ENCODE peak calls at places on chromosomes 1 and 21, in nine cellular contexts. One of them, this sample, is unnamed.

GRCh38 chr21:15063821-15064575 is 802 bp downstream of the NRIP1 start:
- DNase-seq in H9: peak; percentile 46
- DNase-seq in osteocyte: peak; percentile 86
- DNase-seq in endothelial cell: peak; percentile 59
- DNase-seq in CD4-positive, alpha-beta T cell: no peak
- DNase-seq in AG09319: no peak
- DNase-seq in CD8-positive, alpha-beta T cell: no peak
- DNase-seq in mucosa of descending colon: peak; percentile 54
- DNase-seq in cardiac muscle cell: peak; percentile 48
- DNase-seq in this sample: no peak

GRCh38 chr21:36734367-36735200 is 35.7 kb downstream of the SIM2 start:
- DNase-seq in H9: no peak
- DNase-seq in osteocyte: peak; percentile 71
- DNase-seq in endothelial cell: no peak
- DNase-seq in CD4-positive, alpha-beta T cell: no peak
- DNase-seq in AG09319: no peak
- DNase-seq in CD8-positive, alpha-beta T cell: no peak
- DNase-seq in mucosa of descending colon: no peak
- DNase-seq in cardiac muscle cell: no peak
- DNase-seq in this sample: no peak

GRCh38 chr1:114088392-114089299 is 65.0 kb downstream of the SYT6 start:
- DNase-seq in H9: peak; percentile 80
- DNase-seq in osteocyte: no peak
- DNase-seq in endothelial cell: no peak
- DNase-seq in CD4-positive, alpha-beta T cell: no peak
- DNase-seq in AG09319: no peak
- DNase-seq in CD8-positive, alpha-beta T cell: no peak
- DNase-seq in mucosa of descending colon: no peak
- DNase-seq in cardiac muscle cell: no peak
- DNase-seq in this sample: no peak

GRCh38 chr1:172751668-172752067 is 92.8 kb downstream of the FASLG start:
- DNase-seq in H9: no peak
- DNase-seq in osteocyte: no peak
- DNase-seq in endothelial cell: no peak
- DNase-seq in CD4-positive, alpha-beta T cell: no peak
- DNase-seq in AG09319: no peak
- DNase-seq in CD8-positive, alpha-beta T cell: no peak
- DNase-seq in mucosa of descending colon: no peak
- DNase-seq in cardiac muscle cell: no peak
- DNase-seq in this sample: no peak

GRCh38 chr1:117699953-117700352 is 94.1 kb downstream of the TENT5C start:
- DNase-seq in H9: no peak
- DNase-seq in osteocyte: no peak
- DNase-seq in endothelial cell: no peak
- DNase-seq in CD4-positive, alpha-beta T cell: no peak
- DNase-seq in AG09319: no peak
- DNase-seq in CD8-positive, alpha-beta T cell: no peak
- DNase-seq in mucosa of descending colon: no peak
- DNase-seq in cardiac muscle cell: peak; percentile 29
- DNase-seq in this sample: no peak

GRCh38 chr1:79448426-79448825 is 441.9 kb upstream of the ADGRL4 start:
- DNase-seq in H9: no peak
- DNase-seq in osteocyte: no peak
- DNase-seq in endothelial cell: no peak
- DNase-seq in CD4-positive, alpha-beta T cell: no peak
- DNase-seq in AG09319: no peak
- DNase-seq in CD8-positive, alpha-beta T cell: no peak
- DNase-seq in mucosa of descending colon: no peak
- DNase-seq in cardiac muscle cell: peak; percentile 9
- DNase-seq in this sample: no peak

GRCh38 chr1:228166170-228166936 is 749 bp downstream of the IBA57 start:
- DNase-seq in H9: peak; percentile 78
- DNase-seq in osteocyte: no peak
- DNase-seq in endothelial cell: peak; percentile 44
- DNase-seq in CD4-positive, alpha-beta T cell: peak; percentile 43
- DNase-seq in AG09319: no peak
- DNase-seq in CD8-positive, alpha-beta T cell: peak; percentile 38
- DNase-seq in mucosa of descending colon: peak; percentile 77
- DNase-seq in cardiac muscle cell: peak; percentile 57
- DNase-seq in this sample: peak; percentile 56

GRCh38 chr1:109763646-109764415 is at the start of gene EPS8L3:
- DNase-seq in H9: no peak
- DNase-seq in osteocyte: no peak
- DNase-seq in endothelial cell: no peak
- DNase-seq in CD4-positive, alpha-beta T cell: no peak
- DNase-seq in AG09319: no peak
- DNase-seq in CD8-positive, alpha-beta T cell: no peak
- DNase-seq in mucosa of descending colon: peak; percentile 97
- DNase-seq in cardiac muscle cell: no peak
- DNase-seq in this sample: no peak

GRCh38 chr1:7405844-7406500 is 365.1 kb upstream of the VAMP3 start:
- DNase-seq in H9: peak; percentile 15
- DNase-seq in osteocyte: peak; percentile 70
- DNase-seq in endothelial cell: no peak
- DNase-seq in CD4-positive, alpha-beta T cell: no peak
- DNase-seq in AG09319: no peak
- DNase-seq in CD8-positive, alpha-beta T cell: no peak
- DNase-seq in mucosa of descending colon: no peak
- DNase-seq in cardiac muscle cell: no peak
- DNase-seq in this sample: no peak

GRCh38 chr1:94329986-94330385 is 88.2 kb upstream of the ABCD3 start:
- DNase-seq in H9: peak; percentile 39
- DNase-seq in osteocyte: no peak
- DNase-seq in endothelial cell: no peak
- DNase-seq in CD4-positive, alpha-beta T cell: no peak
- DNase-seq in AG09319: no peak
- DNase-seq in CD8-positive, alpha-beta T cell: no peak
- DNase-seq in mucosa of descending colon: no peak
- DNase-seq in cardiac muscle cell: peak; percentile 76
- DNase-seq in this sample: no peak

GRCh38 chr1:236853916-236854601 is 59.0 kb downstream of the MTR start:
- DNase-seq in H9: no peak
- DNase-seq in osteocyte: no peak
- DNase-seq in endothelial cell: no peak
- DNase-seq in CD4-positive, alpha-beta T cell: no peak
- DNase-seq in AG09319: no peak
- DNase-seq in CD8-positive, alpha-beta T cell: no peak
- DNase-seq in mucosa of descending colon: no peak
- DNase-seq in cardiac muscle cell: peak; percentile 63
- DNase-seq in this sample: no peak

GRCh38 chr1:163535807-163536206 is 214.1 kb downstream of the NUF2 start:
- DNase-seq in H9: no peak
- DNase-seq in osteocyte: no peak
- DNase-seq in endothelial cell: no peak
- DNase-seq in CD4-positive, alpha-beta T cell: no peak
- DNase-seq in AG09319: peak; percentile 11
- DNase-seq in CD8-positive, alpha-beta T cell: no peak
- DNase-seq in mucosa of descending colon: no peak
- DNase-seq in cardiac muscle cell: peak; percentile 52
- DNase-seq in this sample: no peak

GRCh38 chr1:221699582-221700519 is 42.0 kb downstream of the DUSP10 start:
- DNase-seq in H9: no peak
- DNase-seq in osteocyte: no peak
- DNase-seq in endothelial cell: no peak
- DNase-seq in CD4-positive, alpha-beta T cell: no peak
- DNase-seq in AG09319: peak; percentile 56
- DNase-seq in CD8-positive, alpha-beta T cell: no peak
- DNase-seq in mucosa of descending colon: no peak
- DNase-seq in cardiac muscle cell: peak; percentile 28
- DNase-seq in this sample: no peak

GRCh38 chr21:43323244-43324005 is 103.5 kb downstream of the SIK1 start:
- DNase-seq in H9: no peak
- DNase-seq in osteocyte: no peak
- DNase-seq in endothelial cell: no peak
- DNase-seq in CD4-positive, alpha-beta T cell: no peak
- DNase-seq in AG09319: no peak
- DNase-seq in CD8-positive, alpha-beta T cell: no peak
- DNase-seq in mucosa of descending colon: no peak
- DNase-seq in cardiac muscle cell: no peak
- DNase-seq in this sample: no peak

GRCh38 chr21:32132911-32133310 is 145.9 kb downstream of the MIS18A start:
- DNase-seq in H9: no peak
- DNase-seq in osteocyte: no peak
- DNase-seq in endothelial cell: no peak
- DNase-seq in CD4-positive, alpha-beta T cell: no peak
- DNase-seq in AG09319: no peak
- DNase-seq in CD8-positive, alpha-beta T cell: no peak
- DNase-seq in mucosa of descending colon: no peak
- DNase-seq in cardiac muscle cell: no peak
- DNase-seq in this sample: no peak

GRCh38 chr21:43346551-43346950 is 80.4 kb downstream of the SIK1 start:
- DNase-seq in H9: no peak
- DNase-seq in osteocyte: no peak
- DNase-seq in endothelial cell: no peak
- DNase-seq in CD4-positive, alpha-beta T cell: no peak
- DNase-seq in AG09319: no peak
- DNase-seq in CD8-positive, alpha-beta T cell: no peak
- DNase-seq in mucosa of descending colon: no peak
- DNase-seq in cardiac muscle cell: no peak
- DNase-seq in this sample: no peak

GRCh38 chr1:204295666-204296065 is 64.1 kb downstream of the PLEKHA6 start:
- DNase-seq in H9: no peak
- DNase-seq in osteocyte: no peak
- DNase-seq in endothelial cell: no peak
- DNase-seq in CD4-positive, alpha-beta T cell: no peak
- DNase-seq in AG09319: peak; percentile 23
- DNase-seq in CD8-positive, alpha-beta T cell: no peak
- DNase-seq in mucosa of descending colon: peak; percentile 43
- DNase-seq in cardiac muscle cell: peak; percentile 30
- DNase-seq in this sample: no peak

GRCh38 chr21:43988506-43989230 is 23.4 kb upstream of the TRAPPC10 start:
- DNase-seq in H9: no peak
- DNase-seq in osteocyte: no peak
- DNase-seq in endothelial cell: no peak
- DNase-seq in CD4-positive, alpha-beta T cell: no peak
- DNase-seq in AG09319: no peak
- DNase-seq in CD8-positive, alpha-beta T cell: no peak
- DNase-seq in mucosa of descending colon: no peak
- DNase-seq in cardiac muscle cell: no peak
- DNase-seq in this sample: no peak

GRCh38 chr1:37807220-37807554 is 403 bp upstream of the C1orf122 start:
- DNase-seq in H9: no peak
- DNase-seq in osteocyte: no peak
- DNase-seq in endothelial cell: no peak
- DNase-seq in CD4-positive, alpha-beta T cell: no peak
- DNase-seq in AG09319: no peak
- DNase-seq in CD8-positive, alpha-beta T cell: no peak
- DNase-seq in mucosa of descending colon: no peak
- DNase-seq in cardiac muscle cell: no peak
- DNase-seq in this sample: no peak

GRCh38 chr1:198788561-198789064 is 149.8 kb downstream of the PTPRC start:
- DNase-seq in H9: peak; percentile 71
- DNase-seq in osteocyte: no peak
- DNase-seq in endothelial cell: peak; percentile 57
- DNase-seq in CD4-positive, alpha-beta T cell: peak; percentile 4
- DNase-seq in AG09319: no peak
- DNase-seq in CD8-positive, alpha-beta T cell: no peak
- DNase-seq in mucosa of descending colon: peak; percentile 16
- DNase-seq in cardiac muscle cell: peak; percentile 49
- DNase-seq in this sample: no peak
- TF ChIP-seq CTCF in H9: peak; percentile 78
- TF ChIP-seq CTCF in osteocyte: peak; percentile 42
- TF ChIP-seq CTCF in endothelial cell: no peak
- TF ChIP-seq CTCF in CD4-positive, alpha-beta T cell: no peak
- TF ChIP-seq CTCF in AG09319: peak; percentile 1
- TF ChIP-seq CTCF in CD8-positive, alpha-beta T cell: no peak
- TF ChIP-seq CTCF in mucosa of descending colon: no peak
- TF ChIP-seq CTCF in cardiac muscle cell: peak; percentile 25
- TF ChIP-seq CTCF in this sample: no peak

GRCh38 chr1:99648107-99648506 is 2.2 kb downstream of the PALMD start:
- DNase-seq in H9: peak; percentile 36
- DNase-seq in osteocyte: no peak
- DNase-seq in endothelial cell: no peak
- DNase-seq in CD4-positive, alpha-beta T cell: no peak
- DNase-seq in AG09319: no peak
- DNase-seq in CD8-positive, alpha-beta T cell: no peak
- DNase-seq in mucosa of descending colon: no peak
- DNase-seq in cardiac muscle cell: no peak
- DNase-seq in this sample: no peak
- TF ChIP-seq CTCF in H9: peak; percentile 49
- TF ChIP-seq CTCF in osteocyte: peak; percentile 34
- TF ChIP-seq CTCF in endothelial cell: no peak
- TF ChIP-seq CTCF in CD4-positive, alpha-beta T cell: no peak
- TF ChIP-seq CTCF in AG09319: no peak
- TF ChIP-seq CTCF in CD8-positive, alpha-beta T cell: no peak
- TF ChIP-seq CTCF in mucosa of descending colon: no peak
- TF ChIP-seq CTCF in cardiac muscle cell: no peak
- TF ChIP-seq CTCF in this sample: no peak

GRCh38 chr1:3857791-3858129 is 484 bp downstream of the DFFB start:
- DNase-seq in H9: no peak
- DNase-seq in osteocyte: no peak
- DNase-seq in endothelial cell: no peak
- DNase-seq in CD4-positive, alpha-beta T cell: no peak
- DNase-seq in AG09319: no peak
- DNase-seq in CD8-positive, alpha-beta T cell: no peak
- DNase-seq in mucosa of descending colon: no peak
- DNase-seq in cardiac muscle cell: no peak
- DNase-seq in this sample: no peak

GRCh38 chr1:3852711-3853498 is 4.1 kb downstream of the CEP104 start:
- DNase-seq in H9: no peak
- DNase-seq in osteocyte: no peak
- DNase-seq in endothelial cell: no peak
- DNase-seq in CD4-positive, alpha-beta T cell: no peak
- DNase-seq in AG09319: no peak
- DNase-seq in CD8-positive, alpha-beta T cell: no peak
- DNase-seq in mucosa of descending colon: no peak
- DNase-seq in cardiac muscle cell: no peak
- DNase-seq in this sample: no peak

GRCh38 chr1:3863231-3863935 is 6.1 kb downstream of the DFFB start:
- DNase-seq in H9: no peak
- DNase-seq in osteocyte: no peak
- DNase-seq in endothelial cell: no peak
- DNase-seq in CD4-positive, alpha-beta T cell: no peak
- DNase-seq in AG09319: no peak
- DNase-seq in CD8-positive, alpha-beta T cell: no peak
- DNase-seq in mucosa of descending colon: no peak
- DNase-seq in cardiac muscle cell: no peak
- DNase-seq in this sample: no peak

GRCh38 chr1:3856923-3857790 is at the start of the genes CEP104 and DFFB:
- DNase-seq in H9: peak; percentile 98
- DNase-seq in osteocyte: peak; percentile 96
- DNase-seq in endothelial cell: peak; percentile 94
- DNase-seq in CD4-positive, alpha-beta T cell: peak; percentile 98
- DNase-seq in AG09319: peak; percentile 30
- DNase-seq in CD8-positive, alpha-beta T cell: peak; percentile 92
- DNase-seq in mucosa of descending colon: peak; percentile 98
- DNase-seq in cardiac muscle cell: peak; percentile 86
- DNase-seq in this sample: peak; percentile 64

GRCh38 chr1:3858231-3858981 is 1.1 kb downstream of the DFFB start:
- DNase-seq in H9: no peak
- DNase-seq in osteocyte: no peak
- DNase-seq in endothelial cell: peak; percentile 18
- DNase-seq in CD4-positive, alpha-beta T cell: no peak
- DNase-seq in AG09319: no peak
- DNase-seq in CD8-positive, alpha-beta T cell: no peak
- DNase-seq in mucosa of descending colon: peak; percentile 36
- DNase-seq in cardiac muscle cell: peak; percentile 39
- DNase-seq in this sample: no peak
- TF ChIP-seq CTCF in H9: peak; percentile 15
- TF ChIP-seq CTCF in osteocyte: no peak
- TF ChIP-seq CTCF in endothelial cell: no peak
- TF ChIP-seq CTCF in CD4-positive, alpha-beta T cell: no peak
- TF ChIP-seq CTCF in AG09319: peak; percentile 24
- TF ChIP-seq CTCF in CD8-positive, alpha-beta T cell: no peak
- TF ChIP-seq CTCF in mucosa of descending colon: no peak
- TF ChIP-seq CTCF in cardiac muscle cell: peak; percentile 26
- TF ChIP-seq CTCF in this sample: no peak

GRCh38 chr1:68782890-68783289 is 286.0 kb upstream of the DEPDC1 start:
- DNase-seq in H9: no peak
- DNase-seq in osteocyte: no peak
- DNase-seq in endothelial cell: no peak
- DNase-seq in CD4-positive, alpha-beta T cell: no peak
- DNase-seq in AG09319: no peak
- DNase-seq in CD8-positive, alpha-beta T cell: no peak
- DNase-seq in mucosa of descending colon: no peak
- DNase-seq in cardiac muscle cell: peak; percentile 1
- DNase-seq in this sample: no peak
- TF ChIP-seq CTCF in H9: peak; percentile 48
- TF ChIP-seq CTCF in osteocyte: no peak
- TF ChIP-seq CTCF in endothelial cell: no peak
- TF ChIP-seq CTCF in CD4-positive, alpha-beta T cell: no peak
- TF ChIP-seq CTCF in AG09319: no peak
- TF ChIP-seq CTCF in CD8-positive, alpha-beta T cell: no peak
- TF ChIP-seq CTCF in mucosa of descending colon: no peak
- TF ChIP-seq CTCF in cardiac muscle cell: peak; percentile 14
- TF ChIP-seq CTCF in this sample: no peak